ENCODE peak calls at places on chromosomes 6 and 20, in ten cellular contexts. V is mesendoderm; P is DMS 273 treated with DMSO at 0.1 percent for 48 hours; R is glutamatergic neuron; I is neural progenitor cell; M is ascending aorta; D is uterus; Q is mucosa of descending colon; E is activated CD4-positive, alpha-beta T cell treated with anti-CD3 and anti-CD28 coated beads, Interleukin-2, amount 50 U/mL, for 1 hour; B is astrocyte of the cerebellum. F is an unnamed sample.

GRCh38 chr20:15422966-15423365 is 1085.6 kb upstream of the FLRT3 start:
- DNase-seq in Q (no peak), V (no peak), I (no peak), P (no peak), E (no peak), D (no peak), R (no peak), M (no peak), B (no peak), F (no peak)

GRCh38 chr20:63135411-63135810 is 80.5 kb downstream of the YTHDF1 start:
- DNase-seq in B (no peak), R (peak), V (peak), I (peak), Q (peak), E (no peak), P (no peak), M (no peak), D (no peak), F (peak)

GRCh38 chr20:46563170-46563847 is 12.9 kb upstream of the OCSTAMP start:
- DNase-seq in E (no peak), P (no peak), I (peak), V (peak), Q (no peak), R (peak), M (no peak), D (no peak), B (no peak), F (no peak)

GRCh38 chr6:137217801-137218472 is 1.2 kb downstream of the IFNGR1 start:
- DNase-seq in Q (no peak), M (peak), D (no peak), P (peak), E (no peak), V (peak), I (no peak), R (no peak), B (no peak), F (peak)

GRCh38 chr6:67897998-67898607 is 737.0 kb upstream of the ADGRB3 start:
- DNase-seq in E (no peak), R (no peak), D (no peak), M (no peak), P (no peak), B (no peak), Q (no peak), I (no peak), V (no peak), F (no peak)

GRCh38 chr6:89689732-89690131 is 51.2 kb upstream of the LYRM2 start:
- DNase-seq in M (no peak), R (no peak), D (no peak), V (peak), E (no peak), Q (no peak), B (no peak), I (peak), P (no peak), F (no peak)

GRCh38 chr20:43691928-43692524 is 25.1 kb downstream of the MYBL2 start:
- DNase-seq in V (peak), M (no peak), B (peak), D (no peak), P (peak), E (peak), R (peak), I (peak), Q (peak), F (no peak)

GRCh38 chr6:30657454-30657853 is 10.5 kb downstream of the C6orf136 start:
- DNase-seq in I (no peak), R (no peak), E (no peak), Q (no peak), M (no peak), V (no peak), B (no peak), D (no peak), P (no peak), F (no peak)

GRCh38 chr6:138188278-138188923 is 26.7 kb downstream of the ARFGEF3 start:
- DNase-seq in V (no peak), D (no peak), E (no peak), P (no peak), M (no peak), B (no peak), I (no peak), R (no peak), Q (no peak), F (no peak)

GRCh38 chr6:168447282-168447681 is 6.3 kb downstream of the SMOC2 start:
- DNase-seq in R (no peak), I (no peak), B (no peak), V (no peak), E (no peak), Q (no peak), D (no peak), P (no peak), M (no peak), F (no peak)

GRCh38 chr6:39824030-39824926 is 32.1 kb downstream of the DAAM2 start:
- DNase-seq in V (peak), R (no peak), M (no peak), P (no peak), I (no peak), B (no peak), E (no peak), D (no peak), Q (no peak), F (no peak)

GRCh38 chr20:58571942-58572666 is 56.9 kb upstream of the APCDD1L start:
- DNase-seq in V (no peak), R (no peak), P (no peak), D (peak), I (no peak), Q (peak), E (no peak), M (no peak), B (no peak), F (no peak)

GRCh38 chr6:37725967-37726366 is 28.3 kb upstream of the MDGA1 start:
- DNase-seq in I (no peak), E (no peak), M (no peak), D (no peak), V (no peak), P (no peak), Q (no peak), B (no peak), R (no peak), F (peak)

GRCh38 chr20:46774943-46775560 is 65.6 kb downstream of the SLC2A10 start:
- DNase-seq in I (no peak), M (no peak), V (no peak), E (no peak), P (no peak), B (no peak), R (no peak), D (no peak), Q (no peak), F (no peak)

GRCh38 chr6:139161169-139161568 is 26.3 kb downstream of the HECA start:
- DNase-seq in M (no peak), V (no peak), Q (no peak), E (peak), B (peak), D (no peak), P (no peak), R (no peak), I (no peak), F (no peak)

GRCh38 chr20:53801609-53802370 is 208.2 kb upstream of the ZNF217 start:
- DNase-seq in V (no peak), P (no peak), Q (peak), I (no peak), B (no peak), D (no peak), R (no peak), E (no peak), M (no peak), F (no peak)

GRCh38 chr6:50657513-50657912 is 55.8 kb upstream of the TFAP2D start:
- DNase-seq in V (no peak), B (no peak), D (no peak), R (no peak), I (no peak), P (no peak), M (no peak), Q (no peak), E (no peak), F (no peak)

GRCh38 chr20:10282930-10283556 is 64.4 kb downstream of the SNAP25 start:
- DNase-seq in V (peak), Q (no peak), B (no peak), M (no peak), I (no peak), E (no peak), R (no peak), P (no peak), D (no peak), F (no peak)

GRCh38 chr20:1894951-1895673 is at the start of gene SIRPA:
- DNase-seq in M (peak), P (no peak), D (peak), V (peak), R (peak), E (no peak), B (peak), Q (peak), I (peak), F (peak)